ENCODE peak calls at places on chromosomes 1 and 21, in nine cellular contexts. One of them, this sample, is unnamed.

GRCh38 chr1:43509740-43510375 is 20.8 kb upstream of the PTPRF start:
- DNase-seq in AG10803: no peak
- DNase-seq in breast epithelium: no peak
- DNase-seq in AG04449: no peak
- DNase-seq in A549: no peak
- DNase-seq in H1: peak
- DNase-seq in upper lobe of right lung: no peak
- DNase-seq in heart right ventricle: no peak
- DNase-seq in astrocyte of the spinal cord: no peak
- DNase-seq in this sample: no peak

GRCh38 chr1:170114916-170115315 is 30.8 kb upstream of the NTMT2 start:
- DNase-seq in astrocyte of the spinal cord: peak
- DNase-seq in A549: no peak
- DNase-seq in breast epithelium: no peak
- DNase-seq in H1: no peak
- DNase-seq in AG10803: peak
- DNase-seq in heart right ventricle: no peak
- DNase-seq in AG04449: no peak
- DNase-seq in upper lobe of right lung: no peak
- DNase-seq in this sample: peak

GRCh38 chr1:115807723-115808122 is 33.2 kb downstream of the NHLH2 start:
- DNase-seq in breast epithelium: no peak
- DNase-seq in upper lobe of right lung: no peak
- DNase-seq in heart right ventricle: no peak
- DNase-seq in astrocyte of the spinal cord: peak
- DNase-seq in A549: peak
- DNase-seq in AG10803: peak
- DNase-seq in H1: peak
- DNase-seq in AG04449: peak
- DNase-seq in this sample: peak

GRCh38 chr1:199742547-199742946 is 285.0 kb upstream of the NR5A2 start:
- DNase-seq in breast epithelium: no peak
- DNase-seq in heart right ventricle: no peak
- DNase-seq in AG04449: peak
- DNase-seq in A549: peak
- DNase-seq in astrocyte of the spinal cord: peak
- DNase-seq in H1: no peak
- DNase-seq in AG10803: peak
- DNase-seq in upper lobe of right lung: no peak
- DNase-seq in this sample: peak

GRCh38 chr21:45407629-45408247 is 2.8 kb downstream of the COL18A1 start:
- DNase-seq in breast epithelium: no peak
- DNase-seq in AG04449: no peak
- DNase-seq in heart right ventricle: no peak
- DNase-seq in upper lobe of right lung: no peak
- DNase-seq in AG10803: no peak
- DNase-seq in astrocyte of the spinal cord: no peak
- DNase-seq in A549: no peak
- DNase-seq in H1: no peak
- DNase-seq in this sample: no peak

GRCh38 chr1:112271270-112271669 is 124.7 kb upstream of the CTTNBP2NL start:
- DNase-seq in upper lobe of right lung: no peak
- DNase-seq in AG10803: no peak
- DNase-seq in astrocyte of the spinal cord: no peak
- DNase-seq in AG04449: no peak
- DNase-seq in A549: no peak
- DNase-seq in heart right ventricle: no peak
- DNase-seq in breast epithelium: no peak
- DNase-seq in H1: no peak
- DNase-seq in this sample: no peak

GRCh38 chr1:68120136-68120791 is 69.8 kb upstream of the DIRAS3 start:
- DNase-seq in AG04449: peak
- DNase-seq in astrocyte of the spinal cord: peak
- DNase-seq in breast epithelium: peak
- DNase-seq in A549: peak
- DNase-seq in H1: peak
- DNase-seq in upper lobe of right lung: no peak
- DNase-seq in heart right ventricle: no peak
- DNase-seq in AG10803: peak
- DNase-seq in this sample: peak

GRCh38 chr1:245835386-245835785 is 671.7 kb downstream of the SMYD3 start:
- DNase-seq in astrocyte of the spinal cord: no peak
- DNase-seq in AG10803: peak
- DNase-seq in AG04449: no peak
- DNase-seq in upper lobe of right lung: no peak
- DNase-seq in heart right ventricle: no peak
- DNase-seq in breast epithelium: no peak
- DNase-seq in H1: no peak
- DNase-seq in A549: no peak
- DNase-seq in this sample: no peak

GRCh38 chr1:18965206-18966173 is 9.0 kb upstream of the IFFO2 start:
- DNase-seq in heart right ventricle: no peak
- DNase-seq in astrocyte of the spinal cord: no peak
- DNase-seq in upper lobe of right lung: peak
- DNase-seq in breast epithelium: peak
- DNase-seq in AG04449: no peak
- DNase-seq in A549: peak
- DNase-seq in H1: no peak
- DNase-seq in AG10803: peak
- DNase-seq in this sample: no peak

GRCh38 chr1:115925511-115925910 is 50.8 kb upstream of the SLC22A15 start:
- DNase-seq in AG10803: no peak
- DNase-seq in A549: no peak
- DNase-seq in breast epithelium: no peak
- DNase-seq in H1: no peak
- DNase-seq in heart right ventricle: no peak
- DNase-seq in AG04449: no peak
- DNase-seq in upper lobe of right lung: no peak
- DNase-seq in astrocyte of the spinal cord: no peak
- DNase-seq in this sample: no peak

DNA sequence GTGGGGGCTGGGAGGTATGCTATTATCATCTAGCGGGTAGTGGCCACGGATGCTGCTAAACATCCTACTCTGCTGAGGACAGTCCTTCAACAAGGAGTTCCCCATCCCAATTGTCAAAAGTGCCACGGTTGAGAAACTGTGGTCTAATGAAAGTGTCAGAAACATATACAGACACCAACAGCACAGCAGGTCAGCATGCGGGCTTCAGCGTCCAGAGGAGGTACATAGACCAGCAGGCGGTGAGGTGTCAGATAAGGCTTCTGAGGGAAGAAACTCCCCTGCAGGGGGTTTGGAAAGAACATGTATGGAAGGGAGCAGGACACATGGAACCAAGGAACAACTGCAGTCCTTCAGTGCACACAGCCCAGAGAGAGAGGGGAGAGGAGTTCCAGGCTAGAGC is 4.8 kb upstream of the TTC4 start:
- DNase-seq in H1: no peak
- DNase-seq in AG04449: no peak
- DNase-seq in astrocyte of the spinal cord: no peak
- DNase-seq in upper lobe of right lung: no peak
- DNase-seq in A549: no peak
- DNase-seq in heart right ventricle: no peak
- DNase-seq in AG10803: no peak
- DNase-seq in breast epithelium: no peak
- DNase-seq in this sample: no peak
- TF ChIP-seq CTCF in H1: no peak
- TF ChIP-seq CTCF in AG04449: no peak
- TF ChIP-seq CTCF in astrocyte of the spinal cord: no peak
- TF ChIP-seq CTCF in upper lobe of right lung: no peak
- TF ChIP-seq CTCF in A549: no peak
- TF ChIP-seq CTCF in heart right ventricle: no peak
- TF ChIP-seq CTCF in AG10803: no peak
- TF ChIP-seq CTCF in breast epithelium: no peak
- TF ChIP-seq CTCF in this sample: no peak

GRCh38 chr1:203860396-203860951 is 925 bp upstream of the SNRPE start:
- DNase-seq in H1: peak
- DNase-seq in AG04449: no peak
- DNase-seq in A549: peak
- DNase-seq in astrocyte of the spinal cord: peak
- DNase-seq in heart right ventricle: no peak
- DNase-seq in upper lobe of right lung: no peak
- DNase-seq in AG10803: peak
- DNase-seq in breast epithelium: peak
- DNase-seq in this sample: peak
- H3K4me3 ChIP-seq in H1: no peak
- H3K4me3 ChIP-seq in AG04449: no peak
- H3K4me3 ChIP-seq in A549: peak
- H3K4me3 ChIP-seq in astrocyte of the spinal cord: peak
- H3K4me3 ChIP-seq in heart right ventricle: peak
- H3K4me3 ChIP-seq in upper lobe of right lung: peak
- H3K4me3 ChIP-seq in AG10803: peak
- H3K4me3 ChIP-seq in breast epithelium: peak
- H3K4me3 ChIP-seq in this sample: peak

DNA sequence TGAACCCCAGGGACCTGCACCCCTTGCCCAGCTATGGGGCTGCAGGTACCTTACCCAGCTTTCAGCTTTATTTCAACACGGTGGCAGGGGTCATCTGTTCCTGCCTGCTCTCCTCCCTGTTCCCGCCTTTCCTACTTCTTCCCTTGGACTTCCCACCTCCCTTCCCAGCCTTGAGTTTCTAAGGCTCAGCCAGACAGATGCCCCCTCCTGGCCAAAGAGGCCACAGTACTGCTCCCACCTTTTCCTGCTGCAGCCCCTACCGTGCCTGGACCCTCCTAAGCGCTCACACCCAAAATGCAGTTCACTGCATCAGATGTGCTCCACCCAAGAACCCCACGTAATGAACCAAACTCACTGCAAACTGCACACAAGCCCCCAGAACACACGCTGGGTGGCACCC is 7.7 kb downstream of the NOC2L start:
- DNase-seq in upper lobe of right lung: no peak
- DNase-seq in breast epithelium: no peak
- DNase-seq in A549: peak
- DNase-seq in astrocyte of the spinal cord: no peak
- DNase-seq in heart right ventricle: no peak
- DNase-seq in AG10803: peak
- DNase-seq in AG04449: no peak
- DNase-seq in H1: no peak
- DNase-seq in this sample: no peak
- TF ChIP-seq CTCF in upper lobe of right lung: no peak
- TF ChIP-seq CTCF in breast epithelium: no peak
- TF ChIP-seq CTCF in A549: peak
- TF ChIP-seq CTCF in astrocyte of the spinal cord: peak
- TF ChIP-seq CTCF in heart right ventricle: no peak
- TF ChIP-seq CTCF in AG10803: peak
- TF ChIP-seq CTCF in AG04449: peak
- TF ChIP-seq CTCF in H1: peak
- TF ChIP-seq CTCF in this sample: peak

GRCh38 chr1:83694449-83694848 is 304.5 kb downstream of the TTLL7 start:
- DNase-seq in heart right ventricle: no peak
- DNase-seq in AG10803: no peak
- DNase-seq in H1: no peak
- DNase-seq in breast epithelium: no peak
- DNase-seq in upper lobe of right lung: no peak
- DNase-seq in A549: no peak
- DNase-seq in astrocyte of the spinal cord: no peak
- DNase-seq in AG04449: no peak
- DNase-seq in this sample: no peak

GRCh38 chr1:83689900-83690868 is 308.7 kb downstream of the TTLL7 start:
- DNase-seq in AG04449: no peak
- DNase-seq in breast epithelium: no peak
- DNase-seq in upper lobe of right lung: no peak
- DNase-seq in A549: no peak
- DNase-seq in heart right ventricle: no peak
- DNase-seq in AG10803: no peak
- DNase-seq in H1: no peak
- DNase-seq in astrocyte of the spinal cord: peak
- DNase-seq in this sample: peak

GRCh38 chr1:83697220-83697619 is 301.7 kb downstream of the TTLL7 start:
- DNase-seq in H1: no peak
- DNase-seq in A549: no peak
- DNase-seq in breast epithelium: no peak
- DNase-seq in AG10803: no peak
- DNase-seq in astrocyte of the spinal cord: no peak
- DNase-seq in heart right ventricle: no peak
- DNase-seq in AG04449: no peak
- DNase-seq in upper lobe of right lung: no peak
- DNase-seq in this sample: no peak

GRCh38 chr1:83693409-83694126 is 305.4 kb downstream of the TTLL7 start:
- DNase-seq in A549: no peak
- DNase-seq in breast epithelium: no peak
- DNase-seq in astrocyte of the spinal cord: peak
- DNase-seq in heart right ventricle: no peak
- DNase-seq in upper lobe of right lung: no peak
- DNase-seq in AG10803: no peak
- DNase-seq in H1: no peak
- DNase-seq in AG04449: no peak
- DNase-seq in this sample: no peak

DNA sequence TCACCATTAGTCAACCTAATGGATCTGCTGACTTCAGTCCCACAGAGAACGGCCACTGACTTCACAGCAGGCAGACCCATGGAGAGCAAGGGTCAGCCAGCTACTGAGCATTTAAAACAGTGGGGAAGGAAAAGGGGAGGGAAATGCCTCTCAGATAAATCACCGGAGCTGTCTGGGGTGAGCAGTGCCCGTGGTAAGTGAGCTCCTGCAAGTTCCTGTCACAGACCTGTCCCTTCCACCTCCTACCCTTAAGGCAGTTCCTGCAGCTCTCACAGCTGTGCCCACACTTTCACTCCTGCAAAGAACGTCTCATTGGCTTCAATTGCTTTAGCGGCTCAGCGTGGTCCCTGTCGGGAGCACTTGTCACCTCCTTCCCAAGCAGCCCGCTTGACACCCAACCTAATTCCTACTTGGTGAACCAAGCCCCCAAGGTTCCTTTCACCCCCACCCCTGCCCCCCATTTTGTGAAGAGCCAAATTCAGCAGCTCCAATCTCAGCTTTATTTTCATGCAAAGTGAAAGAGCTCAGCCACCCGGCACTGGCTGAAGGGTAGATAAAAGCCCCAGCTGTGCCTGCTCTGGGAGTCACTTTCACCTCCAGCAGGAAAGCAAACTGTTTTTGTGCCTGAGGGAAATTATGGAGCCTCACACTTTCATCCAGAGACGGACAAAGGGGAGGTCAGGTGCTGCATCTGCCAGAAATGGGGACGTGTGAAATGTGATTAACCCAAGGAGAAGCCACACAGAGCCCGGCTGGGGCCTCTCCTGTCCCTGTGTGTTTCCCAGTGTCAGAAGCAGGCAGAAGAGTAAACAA is 306.2 kb downstream of the TTLL7 start:
- DNase-seq in H1: peak
- DNase-seq in astrocyte of the spinal cord: peak
- DNase-seq in heart right ventricle: no peak
- DNase-seq in A549: no peak
- DNase-seq in AG10803: no peak
- DNase-seq in breast epithelium: no peak
- DNase-seq in upper lobe of right lung: no peak
- DNase-seq in AG04449: no peak
- DNase-seq in this sample: no peak
- H3K4me3 ChIP-seq in H1: peak
- H3K4me3 ChIP-seq in astrocyte of the spinal cord: peak
- H3K4me3 ChIP-seq in heart right ventricle: peak
- H3K4me3 ChIP-seq in A549: no peak
- H3K4me3 ChIP-seq in AG10803: peak
- H3K4me3 ChIP-seq in breast epithelium: peak
- H3K4me3 ChIP-seq in upper lobe of right lung: peak
- H3K4me3 ChIP-seq in AG04449: peak
- H3K4me3 ChIP-seq in this sample: peak

GRCh38 chr21:23858878-23859277 is 1748.4 kb downstream of the MRPL39 start:
- DNase-seq in breast epithelium: no peak
- DNase-seq in upper lobe of right lung: no peak
- DNase-seq in AG04449: no peak
- DNase-seq in astrocyte of the spinal cord: no peak
- DNase-seq in A549: no peak
- DNase-seq in AG10803: no peak
- DNase-seq in heart right ventricle: no peak
- DNase-seq in H1: no peak
- DNase-seq in this sample: no peak

GRCh38 chr21:23853796-23854379 is 1753.4 kb downstream of the MRPL39 start:
- DNase-seq in AG10803: no peak
- DNase-seq in upper lobe of right lung: no peak
- DNase-seq in breast epithelium: no peak
- DNase-seq in H1: no peak
- DNase-seq in heart right ventricle: no peak
- DNase-seq in AG04449: no peak
- DNase-seq in A549: peak
- DNase-seq in astrocyte of the spinal cord: peak
- DNase-seq in this sample: peak
- TF ChIP-seq CTCF in AG10803: no peak
- TF ChIP-seq CTCF in upper lobe of right lung: peak
- TF ChIP-seq CTCF in breast epithelium: peak
- TF ChIP-seq CTCF in H1: peak
- TF ChIP-seq CTCF in heart right ventricle: no peak
- TF ChIP-seq CTCF in AG04449: peak
- TF ChIP-seq CTCF in A549: no peak
- TF ChIP-seq CTCF in astrocyte of the spinal cord: peak
- TF ChIP-seq CTCF in this sample: peak

This sample was measured in astrocyte of the cerebellum.